ENCODE peak calls at places on chromosomes 1 and 21, in ten cellular contexts. A, K, U, L, E, H, F, Y, O and X are unnamed samples.

GRCh38 chr1:47843059-47843458 is 154.1 kb downstream of the TRABD2B start:
- DNase-seq in A (no peak), K (no peak), U (peak; percentile 17), L (no peak), E (no peak), H (peak; percentile 28), F (no peak), Y (no peak), O (no peak), X (no peak)

GRCh38 chr1:44747878-44748277 is 8.2 kb downstream of the KIF2C start:
- DNase-seq in A (no peak), K (no peak), U (no peak), L (no peak), E (no peak), H (peak; percentile 12), F (no peak), Y (no peak), O (no peak), X (no peak)

GRCh38 chr1:155080250-155081228 is 1.9 kb downstream of the EFNA3 start:
- DNase-seq in A (peak; percentile 32), K (no peak), U (peak; percentile 71), L (no peak), E (no peak), H (peak; percentile 95), F (no peak), Y (no peak), O (peak; percentile 62), X (no peak)

GRCh38 chr1:47777322-47777721 is 219.9 kb downstream of the TRABD2B start:
- DNase-seq in A (no peak), K (no peak), U (no peak), L (no peak), E (no peak), H (no peak), F (no peak), Y (no peak), O (no peak), X (no peak)

GRCh38 chr1:180577361-180577760 is 18.6 kb downstream of the OVAAL start:
- DNase-seq in A (no peak), K (no peak), U (no peak), L (peak; percentile 98), E (no peak), H (no peak), F (no peak), Y (no peak), O (no peak), X (no peak)

GRCh38 chr1:3695326-3696217 is 43.3 kb downstream of the TP73 start:
- DNase-seq in A (no peak), K (peak; percentile 51), U (peak; percentile 61), L (peak; percentile 14), E (no peak), H (peak; percentile 77), F (peak; percentile 3), Y (peak; percentile 36), O (no peak), X (no peak)

GRCh38 chr21:36044056-36044455 is 16.3 kb downstream of the SETD4 start:
- DNase-seq in A (no peak), K (no peak), U (no peak), L (no peak), E (peak; percentile 72), H (no peak), F (no peak), Y (no peak), O (no peak), X (no peak)

GRCh38 chr1:199223936-199224335 is 585.1 kb downstream of the PTPRC start:
- DNase-seq in A (no peak), K (no peak), U (no peak), L (no peak), E (no peak), H (no peak), F (no peak), Y (no peak), O (no peak), X (no peak)

GRCh38 chr21:37101384-37101783 is 28.3 kb downstream of the TTC3 start:
- DNase-seq in A (no peak), K (no peak), U (no peak), L (no peak), E (no peak), H (no peak), F (no peak), Y (no peak), O (no peak), X (no peak)

GRCh38 chr1:208821939-208822338 is 577.8 kb upstream of the PLXNA2 start:
- DNase-seq in A (no peak), K (no peak), U (no peak), L (no peak), E (no peak), H (no peak), F (no peak), Y (no peak), O (no peak), X (no peak)

GRCh38 chr1:63326106-63326472 is 3.7 kb downstream of the FOXD3 start:
- DNase-seq in A (no peak), K (no peak), U (no peak), L (no peak), E (no peak), H (peak; percentile 68), F (no peak), Y (no peak), O (no peak), X (no peak)

GRCh38 chr1:28282426-28283407 is 23.4 kb downstream of the SESN2 start:
- DNase-seq in A (no peak), K (no peak), U (peak; percentile 44), L (no peak), E (no peak), H (no peak), F (no peak), Y (no peak), O (peak; percentile 66), X (no peak)

GRCh38 chr1:210328032-210328745 is 513 bp upstream of the HHAT start:
- DNase-seq in A (no peak), K (no peak), U (no peak), L (no peak), E (no peak), H (no peak), F (no peak), Y (no peak), O (peak; percentile 40), X (no peak)

GRCh38 chr1:211680752-211681327 is 5.4 kb upstream of the NEK2 start:
- DNase-seq in A (peak; percentile 94), K (peak; percentile 70), U (peak; percentile 63), L (peak; percentile 91), E (peak; percentile 52), H (peak; percentile 85), F (peak; percentile 58), Y (peak; percentile 46), O (peak; percentile 59), X (peak; percentile 46)

GRCh38 chr1:228494391-228494790 is 7.2 kb downstream of the RNF187 start:
- DNase-seq in A (no peak), K (no peak), U (no peak), L (no peak), E (no peak), H (no peak), F (no peak), Y (no peak), O (no peak), X (no peak)

GRCh38 chr1:110617116-110617515 is 11.0 kb upstream of the KCNA2 start:
- DNase-seq in A (no peak), K (no peak), U (no peak), L (no peak), E (no peak), H (no peak), F (no peak), Y (no peak), O (no peak), X (no peak)

GRCh38 chr1:201039876-201040275 is 16.4 kb upstream of the KIF21B start:
- DNase-seq in A (no peak), K (no peak), U (no peak), L (no peak), E (no peak), H (no peak), F (no peak), Y (no peak), O (no peak), X (no peak)

GRCh38 chr1:173043253-173043652 is 7.5 kb downstream of the TNFSF18 start:
- DNase-seq in A (no peak), K (no peak), U (no peak), L (peak; percentile 17), E (no peak), H (no peak), F (no peak), Y (no peak), O (no peak), X (no peak)

GRCh38 chr1:103945774-103946173 is 196.1 kb downstream of the AMY1C start:
- DNase-seq in A (no peak), K (no peak), U (no peak), L (no peak), E (no peak), H (no peak), F (no peak), Y (no peak), O (no peak), X (no peak)

GRCh38 chr21:26107439-26107838 is 63.1 kb downstream of the APP start:
- DNase-seq in A (no peak), K (no peak), U (no peak), L (no peak), E (no peak), H (no peak), F (no peak), Y (no peak), O (no peak), X (no peak)

GRCh38 chr1:45643978-45644377 is 20.1 kb upstream of the CCDC17 start:
- DNase-seq in A (peak; percentile 50), K (no peak), U (no peak), L (no peak), E (no peak), H (no peak), F (no peak), Y (no peak), O (peak; percentile 54), X (no peak)

GRCh38 chr1:248047008-248047407 is 372 bp downstream of the OR2L3 start:
- DNase-seq in A (no peak), K (no peak), U (no peak), L (no peak), E (no peak), H (no peak), F (no peak), Y (no peak), O (no peak), X (no peak)
- TF ChIP-seq CTCF in A (no peak), K (no peak), U (no peak), L (no peak), E (no peak), H (no peak), F (no peak), Y (no peak), O (no peak), X (no peak)

GRCh38 chr1:112716133-112716720 is 1.1 kb upstream of the PPM1J start:
- DNase-seq in A (peak; percentile 56), K (peak; percentile 87), U (peak; percentile 90), L (peak; percentile 95), E (no peak), H (peak; percentile 94), F (peak; percentile 70), Y (peak; percentile 81), O (peak; percentile 92), X (no peak)
- H3K4me3 ChIP-seq in A (peak overlapping the region; percentile 52), K (peak overlapping the region; percentile 69), U (no peak overlapping the region), L (peak overlapping the region; percentile 72), E (peak overlapping the region; percentile 61), H (peak overlapping the region; percentile 60), F (peak overlapping the region; percentile 52), Y (peak overlapping the region; percentile 84), O (peak overlapping the region; percentile 81), X (peak overlapping the region; percentile 58)

GRCh38 chr21:17554619-17555472 is 42.0 kb downstream of the CXADR start:
- DNase-seq in A (no peak), K (no peak), U (no peak), L (peak; percentile 16), E (no peak), H (peak; percentile 52), F (no peak), Y (no peak), O (no peak), X (no peak)
- TF ChIP-seq CTCF in A (peak; percentile 27), K (no peak), U (no peak), L (peak; percentile 9), E (peak; percentile 34), H (peak; percentile 64), F (no peak), Y (peak; percentile 27), O (peak; percentile 28), X (peak; percentile 51)

GRCh38 chr1:14668448-14669029 is 70.1 kb downstream of the KAZN start:
- DNase-seq in A (no peak), K (no peak), U (no peak), L (no peak), E (no peak), H (no peak), F (no peak), Y (no peak), O (no peak), X (no peak)
- H3K4me3 ChIP-seq in A (no peak overlapping the region), K (no peak overlapping the region), U (no peak overlapping the region), L (no peak overlapping the region), E (no peak overlapping the region), H (no peak overlapping the region), F (no peak overlapping the region), Y (no peak overlapping the region), O (no peak overlapping the region), X (no peak overlapping the region)